ENCODE peak calls at places on chromosome 17, in four cellular contexts. L is right lobe of liver, W is H9, H is heart left ventricle. O is an unnamed sample.

GRCh38 chr17:32622540-32622939 is 135.7 kb downstream of the CDK5R1 start:
- DNase-seq in L (no peak), W (no peak), H (no peak), O (no peak)

GRCh38 chr17:40320771-40321501 is 12.0 kb downstream of the RARA start:
- DNase-seq in L (no peak), W (no peak), H (peak; percentile 79), O (peak; percentile 65)

GRCh38 chr17:29557085-29557697 is 9.6 kb downstream of the ABHD15 start:
- DNase-seq in L (peak; percentile 66), W (no peak), H (no peak), O (no peak)

GRCh38 chr17:82440991-82441627 is 9.4 kb downstream of the CYBC1 start:
- DNase-seq in L (no peak), W (no peak), H (no peak), O (no peak)

GRCh38 chr17:77526728-77527355 is 386.1 kb downstream of the SEC14L1 start:
- DNase-seq in L (no peak), W (peak; percentile 22), H (no peak), O (no peak)

GRCh38 chr17:17849863-17850373 is 13.1 kb upstream of the SREBF1 start:
- DNase-seq in L (no peak), W (peak; percentile 53), H (peak; percentile 59), O (no peak)

GRCh38 chr17:42194133-42194899 is at the start of gene GHDC:
- DNase-seq in L (peak; percentile 92), W (peak; percentile 88), H (peak; percentile 88), O (peak; percentile 82)

GRCh38 chr17:12348476-12348875 is 317.2 kb upstream of the MYOCD start:
- DNase-seq in L (no peak), W (no peak), H (no peak), O (no peak)

GRCh38 chr17:56571456-56571855 is 22.0 kb upstream of the NOG start:
- DNase-seq in L (no peak), W (no peak), H (no peak), O (no peak)

GRCh38 chr17:10292057-10292931 is 80.5 kb downstream of the MYH13 start:
- DNase-seq in L (no peak), W (no peak), H (peak; percentile 58), O (no peak)

GRCh38 chr17:37488607-37489196 is 989 bp upstream of the DUSP14 start:
- DNase-seq in L (peak; percentile 59), W (peak; percentile 94), H (peak; percentile 52), O (peak; percentile 89)

GRCh38 chr17:81037026-81037782 is 2.3 kb downstream of the BAIAP2 start:
- DNase-seq in L (peak; percentile 92), W (no peak), H (peak; percentile 69), O (peak; percentile 80)

GRCh38 chr17:47873200-47874090 is 22.5 kb upstream of the SP6 start:
- DNase-seq in L (no peak), W (no peak), H (no peak), O (no peak)

GRCh38 chr17:75252039-75252816 is 9.2 kb downstream of the GGA3 start:
- DNase-seq in L (no peak), W (no peak), H (no peak), O (no peak)

GRCh38 chr17:12277827-12278226 is 257.1 kb downstream of the MAP2K4 start:
- DNase-seq in L (no peak), W (no peak), H (no peak), O (no peak)

GRCh38 chr17:27623578-27623977 is 7.4 kb upstream of the LGALS9 start:
- DNase-seq in L (no peak), W (no peak), H (no peak), O (no peak)

GRCh38 chr17:1752425-1752941 is 9.4 kb upstream of the SERPINF1 start:
- DNase-seq in L (no peak), W (peak; percentile 76), H (no peak), O (peak; percentile 61)

GRCh38 chr17:83170571-83171260 is 91.3 kb downstream of the METRNL start:
- DNase-seq in L (peak; percentile 11), W (no peak), H (no peak), O (peak; percentile 24)

GRCh38 chr17:32722733-32723132 is 154.2 kb downstream of the MYO1D start:
- DNase-seq in L (no peak), W (no peak), H (no peak), O (no peak)

GRCh38 chr17:17500999-17501605 is 4.9 kb upstream of the RASD1 start:
- DNase-seq in L (no peak), W (peak; percentile 80), H (no peak), O (no peak)

GRCh38 chr17:81735181-81736102 is 23.4 kb downstream of the SLC25A10 start:
- DNase-seq in L (peak; percentile 87), W (no peak), H (no peak), O (peak; percentile 43)

GRCh38 chr17:64399071-64399766 is 8.6 kb upstream of the PECAM1 start:
- DNase-seq in L (no peak), W (no peak), H (no peak), O (no peak)
- H3K4me1 ChIP-seq in L (no peaks in the 10 kb centered on the region), W (peaks cover 2% of the 10 kb centered on the region), H (no peaks in the 10 kb centered on the region), O (no peaks in the 10 kb centered on the region)

DNA sequence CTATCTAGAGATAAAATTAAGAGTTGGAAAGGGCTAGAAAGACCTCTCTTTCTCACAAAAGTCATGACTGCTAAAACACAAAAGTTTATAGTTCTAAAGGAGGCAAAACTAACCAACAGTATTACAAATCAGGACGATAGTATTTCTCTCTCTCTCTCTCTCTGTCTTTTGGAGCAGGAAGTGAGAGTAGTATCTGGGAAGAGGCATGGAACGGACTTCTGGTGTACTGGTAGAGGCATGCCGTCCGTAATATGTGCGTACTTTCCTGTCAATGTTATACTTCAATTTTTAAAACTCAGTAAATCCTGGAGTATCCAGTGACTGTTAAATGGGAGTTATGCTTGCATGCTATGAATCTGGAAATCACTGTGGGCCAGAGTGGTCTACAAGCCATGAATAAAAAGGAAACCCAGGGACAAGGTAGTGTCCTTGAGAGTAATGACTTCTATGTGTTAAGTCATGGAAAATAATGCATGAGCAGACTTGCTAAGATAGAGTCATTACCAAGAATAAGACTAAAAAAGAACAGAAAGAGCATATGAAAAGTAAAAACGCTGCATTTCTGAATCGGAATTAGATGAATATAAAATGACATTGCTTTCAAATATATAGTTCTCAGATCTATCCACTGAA is 49.8 kb upstream of the ANKFY1 start:
- DNase-seq in L (no peak), W (no peak), H (no peak), O (no peak)
- H3K4me1 ChIP-seq in L (no peaks in the 10 kb centered on the region), W (peaks cover 4% of the 10 kb centered on the region), H (peaks cover 86% of the 10 kb centered on the region), O (peaks cover 36% of the 10 kb centered on the region)

GRCh38 chr17:50180593-50180992 is 14.8 kb downstream of the SGCA start:
- DNase-seq in L (no peak), W (no peak), H (no peak), O (no peak)

GRCh38 chr17:50182783-50183438 is 17.1 kb downstream of the SGCA start:
- DNase-seq in L (no peak), W (no peak), H (no peak), O (no peak)

GRCh38 chr17:50181601-50182345 is 16.0 kb downstream of the SGCA start:
- DNase-seq in L (no peak), W (no peak), H (no peak), O (no peak)

GRCh38 chr17:50180066-50180465 is 14.3 kb downstream of the SGCA start:
- DNase-seq in L (no peak), W (no peak), H (no peak), O (no peak)

DNA sequence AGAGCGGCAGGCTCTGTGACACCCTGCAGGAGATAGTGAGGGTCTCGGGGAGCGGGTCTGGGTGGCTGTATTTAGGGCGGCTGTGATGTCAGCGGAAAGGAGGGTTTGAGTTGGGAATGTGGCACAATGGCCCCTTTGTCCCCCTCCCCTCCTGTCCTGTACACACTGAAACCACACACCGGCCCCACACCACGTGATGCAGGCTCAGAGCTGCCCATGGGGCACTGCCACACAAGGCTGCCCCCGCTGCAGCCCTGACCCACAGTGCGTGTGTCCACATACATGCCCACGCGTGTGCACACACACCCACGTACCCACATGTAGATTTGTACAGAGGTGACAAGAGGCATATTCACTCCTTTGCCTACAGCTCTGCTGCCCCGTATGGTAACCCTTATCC is 15.3 kb downstream of the SGCA start:
- DNase-seq in L (no peak), W (no peak), H (no peak), O (no peak)
- H3K4me1 ChIP-seq in L (no peaks in the 10 kb centered on the region), W (peaks cover 2% of the 10 kb centered on the region), H (peaks cover 37% of the 10 kb centered on the region), O (no peaks in the 10 kb centered on the region)

GRCh38 chr17:67245694-67246397 is 850 bp upstream of the HELZ start:
- DNase-seq in L (peak; percentile 66), W (peak; percentile 90), H (peak; percentile 33), O (peak; percentile 33)
- H3K4me1 ChIP-seq in L (no peaks in the 10 kb centered on the region), W (no peaks in the 10 kb centered on the region), H (peaks cover 34% of the 10 kb centered on the region), O (peaks cover 2% of the 10 kb centered on the region)

DNA sequence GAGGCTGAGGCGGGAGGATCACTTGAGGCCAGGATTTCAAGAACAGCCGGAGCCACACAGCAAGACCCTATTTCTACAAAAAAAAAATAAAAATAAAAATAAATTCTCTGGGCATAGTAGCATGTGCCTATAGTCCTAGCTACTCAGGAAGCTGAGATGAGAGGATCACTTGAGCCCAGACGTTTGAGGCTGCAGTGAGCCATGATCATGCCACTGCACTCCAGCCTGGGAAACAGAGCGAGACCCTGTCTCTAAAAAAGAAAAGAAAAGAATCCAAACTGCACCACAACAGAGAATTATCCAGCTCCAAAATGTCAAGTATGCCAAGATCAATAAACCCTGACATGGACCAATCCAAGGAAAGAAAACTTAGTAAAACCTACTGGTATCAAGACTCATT is 78.9 kb upstream of the NOL11 start:
- DNase-seq in L (no peak), W (no peak), H (no peak), O (no peak)
- H3K4me1 ChIP-seq in L (no peaks in the 10 kb centered on the region), W (no peaks in the 10 kb centered on the region), H (peaks cover 23% of the 10 kb centered on the region), O (peaks cover 3% of the 10 kb centered on the region)

GRCh38 chr17:3893720-3894116 is 865 bp upstream of the CAMKK1 start:
- DNase-seq in L (no peak), W (no peak), H (no peak), O (no peak)
- H3K4me1 ChIP-seq in L (no peaks in the 10 kb centered on the region), W (peaks cover 2% of the 10 kb centered on the region), H (peaks cover 67% of the 10 kb centered on the region), O (no peaks in the 10 kb centered on the region)